ENCODE peak calls at places on chromosomes 11 and 22, in nine cellular contexts. One of them, this sample, is unnamed.

GRCh38 chr22:45638834-45639746 is 32.5 kb upstream of the ATXN10 start:
- DNase-seq in brain microvascular endothelial cell: peak; percentile 12
- DNase-seq in heart left ventricle: peak; percentile 41
- DNase-seq in sigmoid colon: peak; percentile 81
- DNase-seq in activated naive CD4-positive, alpha-beta T cell: no peak
- DNase-seq in NCI-H446 treated with DMSO at 0.1 percent for 48 hours: no peak
- DNase-seq in fibroblast of the conjunctiva: peak; percentile 29
- DNase-seq in T-helper 2 cell: no peak
- DNase-seq in T-helper 9 cell: no peak
- DNase-seq in this sample: peak; percentile 45

GRCh38 chr11:44863231-44863630 is 87.5 kb downstream of the TP53I11 start:
- DNase-seq in brain microvascular endothelial cell: no peak
- DNase-seq in heart left ventricle: no peak
- DNase-seq in sigmoid colon: no peak
- DNase-seq in activated naive CD4-positive, alpha-beta T cell: no peak
- DNase-seq in NCI-H446 treated with DMSO at 0.1 percent for 48 hours: no peak
- DNase-seq in fibroblast of the conjunctiva: no peak
- DNase-seq in T-helper 2 cell: no peak
- DNase-seq in T-helper 9 cell: no peak
- DNase-seq in this sample: no peak

GRCh38 chr22:17981497-17981896 is 42.9 kb downstream of the MICAL3 start:
- DNase-seq in brain microvascular endothelial cell: no peak
- DNase-seq in heart left ventricle: no peak
- DNase-seq in sigmoid colon: no peak
- DNase-seq in activated naive CD4-positive, alpha-beta T cell: no peak
- DNase-seq in NCI-H446 treated with DMSO at 0.1 percent for 48 hours: no peak
- DNase-seq in fibroblast of the conjunctiva: no peak
- DNase-seq in T-helper 2 cell: no peak
- DNase-seq in T-helper 9 cell: no peak
- DNase-seq in this sample: no peak

GRCh38 chr22:46572911-46573780 is 35.7 kb upstream of the CELSR1 start:
- DNase-seq in brain microvascular endothelial cell: no peak
- DNase-seq in heart left ventricle: peak; percentile 45
- DNase-seq in sigmoid colon: peak; percentile 59
- DNase-seq in activated naive CD4-positive, alpha-beta T cell: no peak
- DNase-seq in NCI-H446 treated with DMSO at 0.1 percent for 48 hours: no peak
- DNase-seq in fibroblast of the conjunctiva: no peak
- DNase-seq in T-helper 2 cell: no peak
- DNase-seq in T-helper 9 cell: no peak
- DNase-seq in this sample: peak; percentile 27

GRCh38 chr11:10725907-10726253 is 25.2 kb upstream of the CTR9 start:
- DNase-seq in brain microvascular endothelial cell: no peak
- DNase-seq in heart left ventricle: no peak
- DNase-seq in sigmoid colon: no peak
- DNase-seq in activated naive CD4-positive, alpha-beta T cell: no peak
- DNase-seq in NCI-H446 treated with DMSO at 0.1 percent for 48 hours: no peak
- DNase-seq in fibroblast of the conjunctiva: no peak
- DNase-seq in T-helper 2 cell: no peak
- DNase-seq in T-helper 9 cell: no peak
- DNase-seq in this sample: no peak

GRCh38 chr11:76257040-76257730 is 50.9 kb upstream of the WNT11 start:
- DNase-seq in brain microvascular endothelial cell: no peak
- DNase-seq in heart left ventricle: no peak
- DNase-seq in sigmoid colon: no peak
- DNase-seq in activated naive CD4-positive, alpha-beta T cell: no peak
- DNase-seq in NCI-H446 treated with DMSO at 0.1 percent for 48 hours: no peak
- DNase-seq in fibroblast of the conjunctiva: no peak
- DNase-seq in T-helper 2 cell: no peak
- DNase-seq in T-helper 9 cell: no peak
- DNase-seq in this sample: no peak

GRCh38 chr11:2139118-2139490 is at the start of gene IGF2:
- DNase-seq in brain microvascular endothelial cell: no peak
- DNase-seq in heart left ventricle: peak; percentile 27
- DNase-seq in sigmoid colon: no peak
- DNase-seq in activated naive CD4-positive, alpha-beta T cell: no peak
- DNase-seq in NCI-H446 treated with DMSO at 0.1 percent for 48 hours: no peak
- DNase-seq in fibroblast of the conjunctiva: no peak
- DNase-seq in T-helper 2 cell: no peak
- DNase-seq in T-helper 9 cell: no peak
- DNase-seq in this sample: no peak

GRCh38 chr11:96472085-96472484 is 82.3 kb downstream of the JRKL start:
- DNase-seq in brain microvascular endothelial cell: no peak
- DNase-seq in heart left ventricle: no peak
- DNase-seq in sigmoid colon: no peak
- DNase-seq in activated naive CD4-positive, alpha-beta T cell: no peak
- DNase-seq in NCI-H446 treated with DMSO at 0.1 percent for 48 hours: no peak
- DNase-seq in fibroblast of the conjunctiva: no peak
- DNase-seq in T-helper 2 cell: no peak
- DNase-seq in T-helper 9 cell: no peak
- DNase-seq in this sample: no peak

GRCh38 chr11:27705873-27706820 is 5.9 kb upstream of the BDNF start:
- DNase-seq in brain microvascular endothelial cell: no peak
- DNase-seq in heart left ventricle: no peak
- DNase-seq in sigmoid colon: no peak
- DNase-seq in activated naive CD4-positive, alpha-beta T cell: no peak
- DNase-seq in NCI-H446 treated with DMSO at 0.1 percent for 48 hours: no peak
- DNase-seq in fibroblast of the conjunctiva: no peak
- DNase-seq in T-helper 2 cell: no peak
- DNase-seq in T-helper 9 cell: no peak
- DNase-seq in this sample: no peak

GRCh38 chr11:97079244-97079643 is 689.4 kb downstream of the JRKL start:
- DNase-seq in brain microvascular endothelial cell: no peak
- DNase-seq in heart left ventricle: no peak
- DNase-seq in sigmoid colon: no peak
- DNase-seq in activated naive CD4-positive, alpha-beta T cell: no peak
- DNase-seq in NCI-H446 treated with DMSO at 0.1 percent for 48 hours: no peak
- DNase-seq in fibroblast of the conjunctiva: no peak
- DNase-seq in T-helper 2 cell: no peak
- DNase-seq in T-helper 9 cell: no peak
- DNase-seq in this sample: no peak

GRCh38 chr11:80155412-80156017 is 714.7 kb upstream of the TENM4 start:
- DNase-seq in brain microvascular endothelial cell: peak; percentile 40
- DNase-seq in heart left ventricle: no peak
- DNase-seq in sigmoid colon: no peak
- DNase-seq in activated naive CD4-positive, alpha-beta T cell: no peak
- DNase-seq in NCI-H446 treated with DMSO at 0.1 percent for 48 hours: no peak
- DNase-seq in fibroblast of the conjunctiva: no peak
- DNase-seq in T-helper 2 cell: no peak
- DNase-seq in T-helper 9 cell: no peak
- DNase-seq in this sample: no peak

GRCh38 chr11:8068605-8069221 is 12.3 kb upstream of the TUB start:
- DNase-seq in brain microvascular endothelial cell: peak; percentile 69
- DNase-seq in heart left ventricle: peak; percentile 72
- DNase-seq in sigmoid colon: peak; percentile 85
- DNase-seq in activated naive CD4-positive, alpha-beta T cell: no peak
- DNase-seq in NCI-H446 treated with DMSO at 0.1 percent for 48 hours: no peak
- DNase-seq in fibroblast of the conjunctiva: peak; percentile 56
- DNase-seq in T-helper 2 cell: no peak
- DNase-seq in T-helper 9 cell: no peak
- DNase-seq in this sample: peak; percentile 46

GRCh38 chr11:118620529-118621070 is 13.2 kb downstream of the PHLDB1 start:
- DNase-seq in brain microvascular endothelial cell: no peak
- DNase-seq in heart left ventricle: peak; percentile 81
- DNase-seq in sigmoid colon: no peak
- DNase-seq in activated naive CD4-positive, alpha-beta T cell: no peak
- DNase-seq in NCI-H446 treated with DMSO at 0.1 percent for 48 hours: no peak
- DNase-seq in fibroblast of the conjunctiva: no peak
- DNase-seq in T-helper 2 cell: no peak
- DNase-seq in T-helper 9 cell: no peak
- DNase-seq in this sample: peak; percentile 53

GRCh38 chr11:129728571-129728970 is 87.1 kb upstream of the TMEM45B start:
- DNase-seq in brain microvascular endothelial cell: no peak
- DNase-seq in heart left ventricle: no peak
- DNase-seq in sigmoid colon: no peak
- DNase-seq in activated naive CD4-positive, alpha-beta T cell: no peak
- DNase-seq in NCI-H446 treated with DMSO at 0.1 percent for 48 hours: no peak
- DNase-seq in fibroblast of the conjunctiva: no peak
- DNase-seq in T-helper 2 cell: no peak
- DNase-seq in T-helper 9 cell: no peak
- DNase-seq in this sample: no peak

GRCh38 chr22:46752911-46753310 is 9.5 kb upstream of the TBC1D22A start:
- DNase-seq in brain microvascular endothelial cell: no peak
- DNase-seq in heart left ventricle: no peak
- DNase-seq in sigmoid colon: no peak
- DNase-seq in activated naive CD4-positive, alpha-beta T cell: no peak
- DNase-seq in NCI-H446 treated with DMSO at 0.1 percent for 48 hours: no peak
- DNase-seq in fibroblast of the conjunctiva: no peak
- DNase-seq in T-helper 2 cell: no peak
- DNase-seq in T-helper 9 cell: no peak
- DNase-seq in this sample: no peak

GRCh38 chr11:72583616-72584292 is 90.5 kb downstream of the PDE2A start:
- DNase-seq in brain microvascular endothelial cell: no peak
- DNase-seq in heart left ventricle: no peak
- DNase-seq in sigmoid colon: peak; percentile 63
- DNase-seq in activated naive CD4-positive, alpha-beta T cell: no peak
- DNase-seq in NCI-H446 treated with DMSO at 0.1 percent for 48 hours: no peak
- DNase-seq in fibroblast of the conjunctiva: no peak
- DNase-seq in T-helper 2 cell: no peak
- DNase-seq in T-helper 9 cell: no peak
- DNase-seq in this sample: no peak

GRCh38 chr22:49068861-49069260 is 758.8 kb downstream of the BRD1 start:
- DNase-seq in brain microvascular endothelial cell: no peak
- DNase-seq in heart left ventricle: no peak
- DNase-seq in sigmoid colon: peak; percentile 42
- DNase-seq in activated naive CD4-positive, alpha-beta T cell: no peak
- DNase-seq in NCI-H446 treated with DMSO at 0.1 percent for 48 hours: no peak
- DNase-seq in fibroblast of the conjunctiva: no peak
- DNase-seq in T-helper 2 cell: no peak
- DNase-seq in T-helper 9 cell: no peak
- DNase-seq in this sample: no peak

GRCh38 chr11:73130181-73130580 is 11.9 kb downstream of the FCHSD2 start:
- DNase-seq in brain microvascular endothelial cell: no peak
- DNase-seq in heart left ventricle: no peak
- DNase-seq in sigmoid colon: no peak
- DNase-seq in activated naive CD4-positive, alpha-beta T cell: no peak
- DNase-seq in NCI-H446 treated with DMSO at 0.1 percent for 48 hours: no peak
- DNase-seq in fibroblast of the conjunctiva: no peak
- DNase-seq in T-helper 2 cell: no peak
- DNase-seq in T-helper 9 cell: no peak
- DNase-seq in this sample: no peak

GRCh38 chr11:66617148-66617814 is 851 bp downstream of the RBM14 start:
- DNase-seq in brain microvascular endothelial cell: peak; percentile 40
- DNase-seq in heart left ventricle: peak; percentile 75
- DNase-seq in sigmoid colon: peak; percentile 89
- DNase-seq in activated naive CD4-positive, alpha-beta T cell: no peak
- DNase-seq in NCI-H446 treated with DMSO at 0.1 percent for 48 hours: no peak
- DNase-seq in fibroblast of the conjunctiva: no peak
- DNase-seq in T-helper 2 cell: no peak
- DNase-seq in T-helper 9 cell: no peak
- DNase-seq in this sample: peak; percentile 80

GRCh38 chr11:19777032-19777341 is 64.3 kb downstream of the NAV2 start:
- DNase-seq in brain microvascular endothelial cell: no peak
- DNase-seq in heart left ventricle: no peak
- DNase-seq in sigmoid colon: no peak
- DNase-seq in activated naive CD4-positive, alpha-beta T cell: no peak
- DNase-seq in NCI-H446 treated with DMSO at 0.1 percent for 48 hours: no peak
- DNase-seq in fibroblast of the conjunctiva: no peak
- DNase-seq in T-helper 2 cell: no peak
- DNase-seq in T-helper 9 cell: no peak
- DNase-seq in this sample: no peak

GRCh38 chr11:73209892-73210291 is 8.2 kb upstream of the P2RY2 start:
- DNase-seq in brain microvascular endothelial cell: no peak
- DNase-seq in heart left ventricle: no peak
- DNase-seq in sigmoid colon: no peak
- DNase-seq in activated naive CD4-positive, alpha-beta T cell: no peak
- DNase-seq in NCI-H446 treated with DMSO at 0.1 percent for 48 hours: no peak
- DNase-seq in fibroblast of the conjunctiva: no peak
- DNase-seq in T-helper 2 cell: no peak
- DNase-seq in T-helper 9 cell: no peak
- DNase-seq in this sample: no peak

GRCh38 chr11:12306830-12307229 is 70.5 kb upstream of the PARVA start:
- DNase-seq in brain microvascular endothelial cell: no peak
- DNase-seq in heart left ventricle: no peak
- DNase-seq in sigmoid colon: no peak
- DNase-seq in activated naive CD4-positive, alpha-beta T cell: no peak
- DNase-seq in NCI-H446 treated with DMSO at 0.1 percent for 48 hours: no peak
- DNase-seq in fibroblast of the conjunctiva: no peak
- DNase-seq in T-helper 2 cell: no peak
- DNase-seq in T-helper 9 cell: no peak
- DNase-seq in this sample: no peak

GRCh38 chr22:20114506-20115475 is 1.1 kb upstream of the RANBP1 start:
- DNase-seq in brain microvascular endothelial cell: no peak
- DNase-seq in heart left ventricle: no peak
- DNase-seq in sigmoid colon: no peak
- DNase-seq in activated naive CD4-positive, alpha-beta T cell: no peak
- DNase-seq in NCI-H446 treated with DMSO at 0.1 percent for 48 hours: no peak
- DNase-seq in fibroblast of the conjunctiva: no peak
- DNase-seq in T-helper 2 cell: no peak
- DNase-seq in T-helper 9 cell: no peak
- DNase-seq in this sample: peak; percentile 11

GRCh38 chr22:33898121-33898520 is 22.2 kb downstream of the LARGE1 start:
- DNase-seq in brain microvascular endothelial cell: no peak
- DNase-seq in heart left ventricle: no peak
- DNase-seq in sigmoid colon: no peak
- DNase-seq in activated naive CD4-positive, alpha-beta T cell: no peak
- DNase-seq in NCI-H446 treated with DMSO at 0.1 percent for 48 hours: no peak
- DNase-seq in fibroblast of the conjunctiva: no peak
- DNase-seq in T-helper 2 cell: no peak
- DNase-seq in T-helper 9 cell: no peak
- DNase-seq in this sample: no peak

GRCh38 chr11:95291946-95292345 is 60.9 kb upstream of the SESN3 start:
- DNase-seq in brain microvascular endothelial cell: no peak
- DNase-seq in heart left ventricle: no peak
- DNase-seq in sigmoid colon: no peak
- DNase-seq in activated naive CD4-positive, alpha-beta T cell: no peak
- DNase-seq in NCI-H446 treated with DMSO at 0.1 percent for 48 hours: no peak
- DNase-seq in fibroblast of the conjunctiva: no peak
- DNase-seq in T-helper 2 cell: no peak
- DNase-seq in T-helper 9 cell: no peak
- DNase-seq in this sample: no peak

GRCh38 chr11:125935629-125936199 is 10.1 kb upstream of the VSIG10L2 start:
- DNase-seq in brain microvascular endothelial cell: no peak
- DNase-seq in heart left ventricle: no peak
- DNase-seq in sigmoid colon: peak; percentile 62
- DNase-seq in activated naive CD4-positive, alpha-beta T cell: no peak
- DNase-seq in NCI-H446 treated with DMSO at 0.1 percent for 48 hours: no peak
- DNase-seq in fibroblast of the conjunctiva: peak; percentile 27
- DNase-seq in T-helper 2 cell: no peak
- DNase-seq in T-helper 9 cell: no peak
- DNase-seq in this sample: no peak

GRCh38 chr22:45239378-45240136 is 1.1 kb downstream of the KIAA0930 start:
- DNase-seq in brain microvascular endothelial cell: no peak
- DNase-seq in heart left ventricle: peak; percentile 32
- DNase-seq in sigmoid colon: no peak
- DNase-seq in activated naive CD4-positive, alpha-beta T cell: no peak
- DNase-seq in NCI-H446 treated with DMSO at 0.1 percent for 48 hours: no peak
- DNase-seq in fibroblast of the conjunctiva: no peak
- DNase-seq in T-helper 2 cell: no peak
- DNase-seq in T-helper 9 cell: no peak
- DNase-seq in this sample: no peak

GRCh38 chr11:76443254-76443935 is 1.4 kb upstream of the EMSY start:
- DNase-seq in brain microvascular endothelial cell: no peak
- DNase-seq in heart left ventricle: no peak
- DNase-seq in sigmoid colon: no peak
- DNase-seq in activated naive CD4-positive, alpha-beta T cell: no peak
- DNase-seq in NCI-H446 treated with DMSO at 0.1 percent for 48 hours: no peak
- DNase-seq in fibroblast of the conjunctiva: no peak
- DNase-seq in T-helper 2 cell: no peak
- DNase-seq in T-helper 9 cell: no peak
- DNase-seq in this sample: no peak

GRCh38 chr11:61007383-61007970 is 36.0 kb downstream of the CD6 start:
- DNase-seq in brain microvascular endothelial cell: no peak
- DNase-seq in heart left ventricle: no peak
- DNase-seq in sigmoid colon: no peak
- DNase-seq in activated naive CD4-positive, alpha-beta T cell: no peak
- DNase-seq in NCI-H446 treated with DMSO at 0.1 percent for 48 hours: no peak
- DNase-seq in fibroblast of the conjunctiva: no peak
- DNase-seq in T-helper 2 cell: no peak
- DNase-seq in T-helper 9 cell: no peak
- DNase-seq in this sample: no peak

GRCh38 chr11:120515186-120515723 is 3.7 kb downstream of the GRIK4 start:
- DNase-seq in brain microvascular endothelial cell: no peak
- DNase-seq in heart left ventricle: no peak
- DNase-seq in sigmoid colon: peak; percentile 28
- DNase-seq in activated naive CD4-positive, alpha-beta T cell: no peak
- DNase-seq in NCI-H446 treated with DMSO at 0.1 percent for 48 hours: no peak
- DNase-seq in fibroblast of the conjunctiva: no peak
- DNase-seq in T-helper 2 cell: no peak
- DNase-seq in T-helper 9 cell: no peak
- DNase-seq in this sample: no peak

GRCh38 chr22:37384691-37385090 is 42.6 kb downstream of the ELFN2 start:
- DNase-seq in brain microvascular endothelial cell: no peak
- DNase-seq in heart left ventricle: no peak
- DNase-seq in sigmoid colon: no peak
- DNase-seq in activated naive CD4-positive, alpha-beta T cell: no peak
- DNase-seq in NCI-H446 treated with DMSO at 0.1 percent for 48 hours: no peak
- DNase-seq in fibroblast of the conjunctiva: no peak
- DNase-seq in T-helper 2 cell: no peak
- DNase-seq in T-helper 9 cell: no peak
- DNase-seq in this sample: no peak